ENCODE peak calls at places on chromosomes 16 and 17, in ten cellular contexts. One of them, this sample, is unnamed.

GRCh38 chr17:77208217-77208808 is 67.5 kb downstream of the SEC14L1 start:
- DNase-seq in DND-41: no peak
- DNase-seq in NCI-H345: no peak
- DNase-seq in iris pigment epithelial cell: peak
- DNase-seq in Caki2: peak
- DNase-seq in HFFc6: peak
- DNase-seq in skeletal muscle cell: peak
- DNase-seq in T-helper 1 cell: no peak
- DNase-seq in kidney glomerular epithelial cell: no peak
- DNase-seq in cardiac muscle cell: peak
- DNase-seq in this sample: no peak

GRCh38 chr17:14790518-14790917 is 474.6 kb downstream of the PMP22 start:
- DNase-seq in DND-41: no peak
- DNase-seq in NCI-H345: no peak
- DNase-seq in iris pigment epithelial cell: peak
- DNase-seq in Caki2: no peak
- DNase-seq in HFFc6: no peak
- DNase-seq in skeletal muscle cell: peak
- DNase-seq in T-helper 1 cell: no peak
- DNase-seq in kidney glomerular epithelial cell: no peak
- DNase-seq in cardiac muscle cell: peak
- DNase-seq in this sample: no peak

GRCh38 chr16:68548947-68549346 is 9.9 kb downstream of the ZFP90 start:
- DNase-seq in DND-41: peak
- DNase-seq in NCI-H345: no peak
- DNase-seq in iris pigment epithelial cell: no peak
- DNase-seq in Caki2: no peak
- DNase-seq in HFFc6: no peak
- DNase-seq in skeletal muscle cell: no peak
- DNase-seq in T-helper 1 cell: peak
- DNase-seq in kidney glomerular epithelial cell: no peak
- DNase-seq in cardiac muscle cell: no peak
- DNase-seq in this sample: no peak

GRCh38 chr16:19163215-19163614 is 4.8 kb upstream of the SYT17 start:
- DNase-seq in DND-41: no peak
- DNase-seq in NCI-H345: no peak
- DNase-seq in iris pigment epithelial cell: no peak
- DNase-seq in Caki2: no peak
- DNase-seq in HFFc6: no peak
- DNase-seq in skeletal muscle cell: no peak
- DNase-seq in T-helper 1 cell: no peak
- DNase-seq in kidney glomerular epithelial cell: no peak
- DNase-seq in cardiac muscle cell: no peak
- DNase-seq in this sample: no peak

GRCh38 chr16:57859331-57859730 is 57.0 kb upstream of the KIFC3 start:
- DNase-seq in DND-41: peak
- DNase-seq in NCI-H345: no peak
- DNase-seq in iris pigment epithelial cell: peak
- DNase-seq in Caki2: peak
- DNase-seq in HFFc6: peak
- DNase-seq in skeletal muscle cell: no peak
- DNase-seq in T-helper 1 cell: no peak
- DNase-seq in kidney glomerular epithelial cell: peak
- DNase-seq in cardiac muscle cell: peak
- DNase-seq in this sample: no peak

GRCh38 chr17:28592260-28592659 is 6.6 kb downstream of the SPAG5 start:
- DNase-seq in DND-41: no peak
- DNase-seq in NCI-H345: no peak
- DNase-seq in iris pigment epithelial cell: no peak
- DNase-seq in Caki2: no peak
- DNase-seq in HFFc6: no peak
- DNase-seq in skeletal muscle cell: no peak
- DNase-seq in T-helper 1 cell: no peak
- DNase-seq in kidney glomerular epithelial cell: no peak
- DNase-seq in cardiac muscle cell: no peak
- DNase-seq in this sample: no peak

GRCh38 chr17:80927791-80928216 is 63.8 kb upstream of the CHMP6 start:
- DNase-seq in DND-41: no peak
- DNase-seq in NCI-H345: no peak
- DNase-seq in iris pigment epithelial cell: peak
- DNase-seq in Caki2: no peak
- DNase-seq in HFFc6: no peak
- DNase-seq in skeletal muscle cell: no peak
- DNase-seq in T-helper 1 cell: no peak
- DNase-seq in kidney glomerular epithelial cell: no peak
- DNase-seq in cardiac muscle cell: peak
- DNase-seq in this sample: no peak

GRCh38 chr17:17860761-17861107 is 23.9 kb upstream of the SREBF1 start:
- DNase-seq in DND-41: no peak
- DNase-seq in NCI-H345: no peak
- DNase-seq in iris pigment epithelial cell: no peak
- DNase-seq in Caki2: no peak
- DNase-seq in HFFc6: no peak
- DNase-seq in skeletal muscle cell: no peak
- DNase-seq in T-helper 1 cell: no peak
- DNase-seq in kidney glomerular epithelial cell: no peak
- DNase-seq in cardiac muscle cell: no peak
- DNase-seq in this sample: no peak

GRCh38 chr16:25051446-25052160 is 36.4 kb upstream of the ARHGAP17 start:
- DNase-seq in DND-41: no peak
- DNase-seq in NCI-H345: no peak
- DNase-seq in iris pigment epithelial cell: peak
- DNase-seq in Caki2: no peak
- DNase-seq in HFFc6: peak
- DNase-seq in skeletal muscle cell: peak
- DNase-seq in T-helper 1 cell: no peak
- DNase-seq in kidney glomerular epithelial cell: peak
- DNase-seq in cardiac muscle cell: no peak
- DNase-seq in this sample: no peak

GRCh38 chr16:85570735-85571562 is 42.2 kb upstream of the GSE1 start:
- DNase-seq in DND-41: peak
- DNase-seq in NCI-H345: no peak
- DNase-seq in iris pigment epithelial cell: no peak
- DNase-seq in Caki2: no peak
- DNase-seq in HFFc6: no peak
- DNase-seq in skeletal muscle cell: no peak
- DNase-seq in T-helper 1 cell: peak
- DNase-seq in kidney glomerular epithelial cell: no peak
- DNase-seq in cardiac muscle cell: no peak
- DNase-seq in this sample: peak

GRCh38 chr17:8705427-8705826 is 39.2 kb downstream of the CCDC42 start:
- DNase-seq in DND-41: no peak
- DNase-seq in NCI-H345: no peak
- DNase-seq in iris pigment epithelial cell: no peak
- DNase-seq in Caki2: no peak
- DNase-seq in HFFc6: no peak
- DNase-seq in skeletal muscle cell: no peak
- DNase-seq in T-helper 1 cell: no peak
- DNase-seq in kidney glomerular epithelial cell: no peak
- DNase-seq in cardiac muscle cell: no peak
- DNase-seq in this sample: no peak

GRCh38 chr16:31215287-31216115 is 1.4 kb downstream of the PYDC1 start:
- DNase-seq in DND-41: no peak
- DNase-seq in NCI-H345: peak
- DNase-seq in iris pigment epithelial cell: peak
- DNase-seq in Caki2: peak
- DNase-seq in HFFc6: peak
- DNase-seq in skeletal muscle cell: no peak
- DNase-seq in T-helper 1 cell: no peak
- DNase-seq in kidney glomerular epithelial cell: peak
- DNase-seq in cardiac muscle cell: peak
- DNase-seq in this sample: peak

GRCh38 chr17:51341457-51341856 is 81.1 kb downstream of the UTP18 start:
- DNase-seq in DND-41: no peak
- DNase-seq in NCI-H345: no peak
- DNase-seq in iris pigment epithelial cell: no peak
- DNase-seq in Caki2: no peak
- DNase-seq in HFFc6: no peak
- DNase-seq in skeletal muscle cell: no peak
- DNase-seq in T-helper 1 cell: no peak
- DNase-seq in kidney glomerular epithelial cell: no peak
- DNase-seq in cardiac muscle cell: no peak
- DNase-seq in this sample: no peak

GRCh38 chr17:29612404-29613370 is 10.0 kb downstream of the CORO6 start:
- DNase-seq in DND-41: no peak
- DNase-seq in NCI-H345: no peak
- DNase-seq in iris pigment epithelial cell: no peak
- DNase-seq in Caki2: no peak
- DNase-seq in HFFc6: no peak
- DNase-seq in skeletal muscle cell: no peak
- DNase-seq in T-helper 1 cell: no peak
- DNase-seq in kidney glomerular epithelial cell: no peak
- DNase-seq in cardiac muscle cell: no peak
- DNase-seq in this sample: no peak

GRCh38 chr16:86502856-86503748 is 7.2 kb upstream of the FOXF1 start:
- DNase-seq in DND-41: no peak
- DNase-seq in NCI-H345: no peak
- DNase-seq in iris pigment epithelial cell: peak
- DNase-seq in Caki2: no peak
- DNase-seq in HFFc6: no peak
- DNase-seq in skeletal muscle cell: no peak
- DNase-seq in T-helper 1 cell: no peak
- DNase-seq in kidney glomerular epithelial cell: no peak
- DNase-seq in cardiac muscle cell: no peak
- DNase-seq in this sample: no peak

GRCh38 chr17:50934672-50935200 is 68.6 kb upstream of the TOB1 start:
- DNase-seq in DND-41: peak
- DNase-seq in NCI-H345: peak
- DNase-seq in iris pigment epithelial cell: no peak
- DNase-seq in Caki2: no peak
- DNase-seq in HFFc6: no peak
- DNase-seq in skeletal muscle cell: no peak
- DNase-seq in T-helper 1 cell: no peak
- DNase-seq in kidney glomerular epithelial cell: no peak
- DNase-seq in cardiac muscle cell: no peak
- DNase-seq in this sample: no peak

GRCh38 chr17:35740997-35741931 is 9.8 kb downstream of the RASL10B start:
- DNase-seq in DND-41: no peak
- DNase-seq in NCI-H345: peak
- DNase-seq in iris pigment epithelial cell: no peak
- DNase-seq in Caki2: no peak
- DNase-seq in HFFc6: no peak
- DNase-seq in skeletal muscle cell: no peak
- DNase-seq in T-helper 1 cell: peak
- DNase-seq in kidney glomerular epithelial cell: no peak
- DNase-seq in cardiac muscle cell: no peak
- DNase-seq in this sample: no peak

GRCh38 chr16:55155815-55156214 is 168.2 kb upstream of the IRX6 start:
- DNase-seq in DND-41: no peak
- DNase-seq in NCI-H345: no peak
- DNase-seq in iris pigment epithelial cell: no peak
- DNase-seq in Caki2: no peak
- DNase-seq in HFFc6: no peak
- DNase-seq in skeletal muscle cell: no peak
- DNase-seq in T-helper 1 cell: no peak
- DNase-seq in kidney glomerular epithelial cell: no peak
- DNase-seq in cardiac muscle cell: no peak
- DNase-seq in this sample: no peak

GRCh38 chr17:73952498-73953205 is 250.8 kb upstream of the RPL38 start:
- DNase-seq in DND-41: no peak
- DNase-seq in NCI-H345: no peak
- DNase-seq in iris pigment epithelial cell: no peak
- DNase-seq in Caki2: no peak
- DNase-seq in HFFc6: no peak
- DNase-seq in skeletal muscle cell: no peak
- DNase-seq in T-helper 1 cell: peak
- DNase-seq in kidney glomerular epithelial cell: no peak
- DNase-seq in cardiac muscle cell: peak
- DNase-seq in this sample: peak

GRCh38 chr16:9370071-9370491 is 278.6 kb downstream of the HAPSTR1 start:
- DNase-seq in DND-41: no peak
- DNase-seq in NCI-H345: no peak
- DNase-seq in iris pigment epithelial cell: no peak
- DNase-seq in Caki2: no peak
- DNase-seq in HFFc6: no peak
- DNase-seq in skeletal muscle cell: no peak
- DNase-seq in T-helper 1 cell: no peak
- DNase-seq in kidney glomerular epithelial cell: no peak
- DNase-seq in cardiac muscle cell: peak
- DNase-seq in this sample: no peak

GRCh38 chr17:17264430-17264829 is 16.6 kb downstream of the COPS3 start:
- DNase-seq in DND-41: no peak
- DNase-seq in NCI-H345: no peak
- DNase-seq in iris pigment epithelial cell: no peak
- DNase-seq in Caki2: no peak
- DNase-seq in HFFc6: no peak
- DNase-seq in skeletal muscle cell: no peak
- DNase-seq in T-helper 1 cell: no peak
- DNase-seq in kidney glomerular epithelial cell: no peak
- DNase-seq in cardiac muscle cell: peak
- DNase-seq in this sample: no peak

GRCh38 chr16:3857189-3858013 is 23.1 kb downstream of the CREBBP start:
- DNase-seq in DND-41: no peak
- DNase-seq in NCI-H345: no peak
- DNase-seq in iris pigment epithelial cell: peak
- DNase-seq in Caki2: no peak
- DNase-seq in HFFc6: no peak
- DNase-seq in skeletal muscle cell: no peak
- DNase-seq in T-helper 1 cell: no peak
- DNase-seq in kidney glomerular epithelial cell: no peak
- DNase-seq in cardiac muscle cell: no peak
- DNase-seq in this sample: no peak

GRCh38 chr17:4249452-4250029 is 14.2 kb downstream of the ANKFY1 start:
- DNase-seq in DND-41: no peak
- DNase-seq in NCI-H345: no peak
- DNase-seq in iris pigment epithelial cell: peak
- DNase-seq in Caki2: no peak
- DNase-seq in HFFc6: no peak
- DNase-seq in skeletal muscle cell: no peak
- DNase-seq in T-helper 1 cell: no peak
- DNase-seq in kidney glomerular epithelial cell: no peak
- DNase-seq in cardiac muscle cell: peak
- DNase-seq in this sample: peak

GRCh38 chr17:45677770-45678169 is 106.3 kb upstream of the CRHR1 start:
- DNase-seq in DND-41: no peak
- DNase-seq in NCI-H345: no peak
- DNase-seq in iris pigment epithelial cell: peak
- DNase-seq in Caki2: peak
- DNase-seq in HFFc6: peak
- DNase-seq in skeletal muscle cell: no peak
- DNase-seq in T-helper 1 cell: no peak
- DNase-seq in kidney glomerular epithelial cell: no peak
- DNase-seq in cardiac muscle cell: no peak
- DNase-seq in this sample: no peak

GRCh38 chr17:64084940-64085649 is 44.8 kb downstream of the ERN1 start:
- DNase-seq in DND-41: no peak
- DNase-seq in NCI-H345: no peak
- DNase-seq in iris pigment epithelial cell: no peak
- DNase-seq in Caki2: no peak
- DNase-seq in HFFc6: no peak
- DNase-seq in skeletal muscle cell: no peak
- DNase-seq in T-helper 1 cell: no peak
- DNase-seq in kidney glomerular epithelial cell: no peak
- DNase-seq in cardiac muscle cell: no peak
- DNase-seq in this sample: no peak

GRCh38 chr16:12002447-12003006 is 26.0 kb downstream of the SNX29 start:
- DNase-seq in DND-41: no peak
- DNase-seq in NCI-H345: no peak
- DNase-seq in iris pigment epithelial cell: peak
- DNase-seq in Caki2: no peak
- DNase-seq in HFFc6: peak
- DNase-seq in skeletal muscle cell: no peak
- DNase-seq in T-helper 1 cell: no peak
- DNase-seq in kidney glomerular epithelial cell: no peak
- DNase-seq in cardiac muscle cell: peak
- DNase-seq in this sample: no peak

GRCh38 chr16:74577882-74578366 is 29.0 kb downstream of the GLG1 start:
- DNase-seq in DND-41: no peak
- DNase-seq in NCI-H345: no peak
- DNase-seq in iris pigment epithelial cell: peak
- DNase-seq in Caki2: peak
- DNase-seq in HFFc6: peak
- DNase-seq in skeletal muscle cell: no peak
- DNase-seq in T-helper 1 cell: peak
- DNase-seq in kidney glomerular epithelial cell: no peak
- DNase-seq in cardiac muscle cell: no peak
- DNase-seq in this sample: peak

GRCh38 chr17:39699818-39700147 is at the start of gene ERBB2:
- DNase-seq in DND-41: no peak
- DNase-seq in NCI-H345: no peak
- DNase-seq in iris pigment epithelial cell: peak
- DNase-seq in Caki2: peak
- DNase-seq in HFFc6: peak
- DNase-seq in skeletal muscle cell: peak
- DNase-seq in T-helper 1 cell: no peak
- DNase-seq in kidney glomerular epithelial cell: peak
- DNase-seq in cardiac muscle cell: peak
- DNase-seq in this sample: no peak

This sample was measured in GM10248.